ENCODE peak calls at places on chromosome 5, in nine cellular contexts. A is NCI-H146; Q is cardiac muscle cell; D is stimulated activated CD4-positive, alpha-beta T cell treated with anti-CD3 and anti-CD28 coated beads, Interleukin-4, amount 100 ng/mL, for 48 hours; F is T-helper 9 cell; J is activated CD4-positive, alpha-beta T cell treated with anti-CD3 and anti-CD28 coated beads, Interleukin-2, amount 50 U/mL, for 1 hour; T is NCI-H748 treated with DMSO at 0.1 percent for 48 hours; Z is activated CD8-positive, alpha-beta T cell treated with anti-CD3 and anti-CD28 coated beads, Interleukin-2, amount 10 ng/mL, durations not matched to agents 7 days and 5 days; C is naive thymus-derived CD4-positive, alpha-beta T cell. L is an unnamed sample.

GRCh38 chr5:103101079-103101732 is 18.7 kb downstream of the GIN1 start:
- DNase-seq in A (no peak), Q (no peak), D (no peak), F (no peak), J (no peak), T (no peak), Z (no peak), C (no peak), L (no peak)

GRCh38 chr5:72465601-72466563 is 41.3 kb downstream of the ZNF366 start:
- DNase-seq in A (no peak), Q (no peak), D (peak), F (no peak), J (no peak), T (no peak), Z (no peak), C (no peak), L (no peak)

GRCh38 chr5:171750316-171750788 is 35.3 kb upstream of the SMIM23 start:
- DNase-seq in A (no peak), Q (peak), D (no peak), F (no peak), J (no peak), T (no peak), Z (no peak), C (no peak), L (no peak)

GRCh38 chr5:134769206-134769605 is 10.6 kb downstream of the DDX46 start:
- DNase-seq in A (no peak), Q (no peak), D (no peak), F (no peak), J (no peak), T (no peak), Z (no peak), C (no peak), L (no peak)

GRCh38 chr5:117425163-117425562 is 850.5 kb upstream of the SEMA6A start:
- DNase-seq in A (no peak), Q (no peak), D (no peak), F (no peak), J (no peak), T (no peak), Z (no peak), C (no peak), L (no peak)

GRCh38 chr5:37086466-37087178 is 162.6 kb downstream of the CPLANE1 start:
- DNase-seq in A (peak), Q (no peak), D (no peak), F (no peak), J (no peak), T (peak), Z (no peak), C (no peak), L (peak)

GRCh38 chr5:68356623-68357022 is 141.1 kb downstream of the PIK3R1 start:
- DNase-seq in A (no peak), Q (no peak), D (no peak), F (no peak), J (no peak), T (no peak), Z (no peak), C (no peak), L (no peak)

GRCh38 chr5:147752033-147752432 is 30.5 kb downstream of the JAKMIP2 start:
- DNase-seq in A (peak), Q (no peak), D (no peak), F (no peak), J (no peak), T (no peak), Z (no peak), C (no peak), L (no peak)

GRCh38 chr5:115467631-115468030 is 76.9 kb downstream of the FEM1C start:
- DNase-seq in A (peak), Q (no peak), D (no peak), F (no peak), J (no peak), T (no peak), Z (no peak), C (no peak), L (no peak)

GRCh38 chr5:133246376-133247144 is 194.7 kb downstream of the HSPA4 start:
- DNase-seq in A (no peak), Q (no peak), D (no peak), F (no peak), J (no peak), T (no peak), Z (no peak), C (no peak), L (no peak)

GRCh38 chr5:73686912-73687311 is 60.9 kb downstream of the ARHGEF28 start:
- DNase-seq in A (no peak), Q (no peak), D (no peak), F (no peak), J (no peak), T (no peak), Z (no peak), C (no peak), L (no peak)

GRCh38 chr5:94021246-94021645 is 279.8 kb upstream of the POU5F2 start:
- DNase-seq in A (peak), Q (no peak), D (no peak), F (no peak), J (no peak), T (peak), Z (no peak), C (no peak), L (peak)

GRCh38 chr5:178387856-178388190 is 155.2 kb upstream of the PHYKPL start:
- DNase-seq in A (no peak), Q (no peak), D (no peak), F (no peak), J (no peak), T (no peak), Z (no peak), C (no peak), L (no peak)

GRCh38 chr5:123119334-123119986 is 30.4 kb downstream of the PRDM6 start:
- DNase-seq in A (no peak), Q (peak), D (no peak), F (no peak), J (no peak), T (no peak), Z (no peak), C (no peak), L (no peak)

GRCh38 chr5:96196890-96197289 is 235.2 kb upstream of the ELL2 start:
- DNase-seq in A (no peak), Q (no peak), D (no peak), F (no peak), J (no peak), T (no peak), Z (no peak), C (no peak), L (no peak)